ENCODE peak calls at places on chromosome 21, in ten cellular contexts. One of them, this sample, is unnamed.

GRCh38 chr21:46214478-46215340 is 13.9 kb downstream of the LSS start:
- DNase-seq in GM12865: no peak
- DNase-seq in nephron progenitor cell: no peak
- DNase-seq in cardiac fibroblast: no peak
- DNase-seq in BE2C: no peak
- DNase-seq in CD8-positive, alpha-beta T cell: no peak
- DNase-seq in A549: no peak
- DNase-seq in H9: no peak
- DNase-seq in IMR-90: no peak
- DNase-seq in endothelial cell: no peak
- DNase-seq in this sample: no peak

GRCh38 chr21:27425574-27425973 is 458.7 kb upstream of the ADAMTS5 start:
- DNase-seq in GM12865: no peak
- DNase-seq in nephron progenitor cell: no peak
- DNase-seq in cardiac fibroblast: peak
- DNase-seq in BE2C: peak
- DNase-seq in CD8-positive, alpha-beta T cell: no peak
- DNase-seq in A549: no peak
- DNase-seq in H9: no peak
- DNase-seq in IMR-90: peak
- DNase-seq in endothelial cell: no peak
- DNase-seq in this sample: no peak

GRCh38 chr21:43834146-43834905 is 30.7 kb upstream of the AGPAT3 start:
- DNase-seq in GM12865: no peak
- DNase-seq in nephron progenitor cell: no peak
- DNase-seq in cardiac fibroblast: no peak
- DNase-seq in BE2C: no peak
- DNase-seq in CD8-positive, alpha-beta T cell: no peak
- DNase-seq in A549: no peak
- DNase-seq in H9: no peak
- DNase-seq in IMR-90: no peak
- DNase-seq in endothelial cell: no peak
- DNase-seq in this sample: no peak

GRCh38 chr21:27346041-27346448 is 379.2 kb upstream of the ADAMTS5 start:
- DNase-seq in GM12865: no peak
- DNase-seq in nephron progenitor cell: no peak
- DNase-seq in cardiac fibroblast: peak
- DNase-seq in BE2C: no peak
- DNase-seq in CD8-positive, alpha-beta T cell: no peak
- DNase-seq in A549: no peak
- DNase-seq in H9: no peak
- DNase-seq in IMR-90: peak
- DNase-seq in endothelial cell: no peak
- DNase-seq in this sample: no peak

GRCh38 chr21:36539434-36540150 is 59.7 kb upstream of the CLDN14 start:
- DNase-seq in GM12865: peak
- DNase-seq in nephron progenitor cell: no peak
- DNase-seq in cardiac fibroblast: no peak
- DNase-seq in BE2C: no peak
- DNase-seq in CD8-positive, alpha-beta T cell: no peak
- DNase-seq in A549: no peak
- DNase-seq in H9: no peak
- DNase-seq in IMR-90: no peak
- DNase-seq in endothelial cell: no peak
- DNase-seq in this sample: no peak

GRCh38 chr21:28538987-28539622 is 453.6 kb downstream of the LTN1 start:
- DNase-seq in GM12865: no peak
- DNase-seq in nephron progenitor cell: no peak
- DNase-seq in cardiac fibroblast: peak
- DNase-seq in BE2C: no peak
- DNase-seq in CD8-positive, alpha-beta T cell: no peak
- DNase-seq in A549: no peak
- DNase-seq in H9: no peak
- DNase-seq in IMR-90: peak
- DNase-seq in endothelial cell: no peak
- DNase-seq in this sample: no peak

GRCh38 chr21:28767523-28767922 is 225.2 kb downstream of the LTN1 start:
- DNase-seq in GM12865: no peak
- DNase-seq in nephron progenitor cell: no peak
- DNase-seq in cardiac fibroblast: no peak
- DNase-seq in BE2C: no peak
- DNase-seq in CD8-positive, alpha-beta T cell: no peak
- DNase-seq in A549: no peak
- DNase-seq in H9: no peak
- DNase-seq in IMR-90: no peak
- DNase-seq in endothelial cell: no peak
- DNase-seq in this sample: no peak

GRCh38 chr21:37437376-37438080 is 71.0 kb downstream of the DYRK1A start:
- DNase-seq in GM12865: no peak
- DNase-seq in nephron progenitor cell: no peak
- DNase-seq in cardiac fibroblast: no peak
- DNase-seq in BE2C: no peak
- DNase-seq in CD8-positive, alpha-beta T cell: no peak
- DNase-seq in A549: no peak
- DNase-seq in H9: no peak
- DNase-seq in IMR-90: no peak
- DNase-seq in endothelial cell: no peak
- DNase-seq in this sample: no peak

GRCh38 chr21:29034678-29035077 is 10.2 kb downstream of the USP16 start:
- DNase-seq in GM12865: no peak
- DNase-seq in nephron progenitor cell: no peak
- DNase-seq in cardiac fibroblast: no peak
- DNase-seq in BE2C: no peak
- DNase-seq in CD8-positive, alpha-beta T cell: no peak
- DNase-seq in A549: no peak
- DNase-seq in H9: no peak
- DNase-seq in IMR-90: no peak
- DNase-seq in endothelial cell: no peak
- DNase-seq in this sample: no peak

GRCh38 chr21:27804515-27804914 is 837.6 kb upstream of the ADAMTS5 start:
- DNase-seq in GM12865: no peak
- DNase-seq in nephron progenitor cell: no peak
- DNase-seq in cardiac fibroblast: no peak
- DNase-seq in BE2C: no peak
- DNase-seq in CD8-positive, alpha-beta T cell: no peak
- DNase-seq in A549: no peak
- DNase-seq in H9: no peak
- DNase-seq in IMR-90: no peak
- DNase-seq in endothelial cell: no peak
- DNase-seq in this sample: no peak

GRCh38 chr21:37675202-37675801 is 241.0 kb downstream of the KCNJ6 start:
- DNase-seq in GM12865: peak
- DNase-seq in nephron progenitor cell: peak
- DNase-seq in cardiac fibroblast: peak
- DNase-seq in BE2C: peak
- DNase-seq in CD8-positive, alpha-beta T cell: peak
- DNase-seq in A549: peak
- DNase-seq in H9: peak
- DNase-seq in IMR-90: peak
- DNase-seq in endothelial cell: peak
- DNase-seq in this sample: peak

GRCh38 chr21:33064623-33064996 is 5.3 kb upstream of the OLIG1 start:
- DNase-seq in GM12865: no peak
- DNase-seq in nephron progenitor cell: no peak
- DNase-seq in cardiac fibroblast: no peak
- DNase-seq in BE2C: no peak
- DNase-seq in CD8-positive, alpha-beta T cell: no peak
- DNase-seq in A549: no peak
- DNase-seq in H9: peak
- DNase-seq in IMR-90: no peak
- DNase-seq in endothelial cell: peak
- DNase-seq in this sample: no peak

GRCh38 chr21:14070049-14070893 is 140.5 kb downstream of the LIPI start:
- DNase-seq in GM12865: no peak
- DNase-seq in nephron progenitor cell: no peak
- DNase-seq in cardiac fibroblast: no peak
- DNase-seq in BE2C: peak
- DNase-seq in CD8-positive, alpha-beta T cell: no peak
- DNase-seq in A549: no peak
- DNase-seq in H9: peak
- DNase-seq in IMR-90: no peak
- DNase-seq in endothelial cell: no peak
- DNase-seq in this sample: no peak

GRCh38 chr21:25273945-25274344 is 333.3 kb downstream of the MRPL39 start:
- DNase-seq in GM12865: no peak
- DNase-seq in nephron progenitor cell: no peak
- DNase-seq in cardiac fibroblast: no peak
- DNase-seq in BE2C: no peak
- DNase-seq in CD8-positive, alpha-beta T cell: no peak
- DNase-seq in A549: no peak
- DNase-seq in H9: no peak
- DNase-seq in IMR-90: no peak
- DNase-seq in endothelial cell: no peak
- DNase-seq in this sample: no peak

GRCh38 chr21:44932366-44933181 is 7.3 kb upstream of the SLX9 start:
- DNase-seq in GM12865: peak
- DNase-seq in nephron progenitor cell: peak
- DNase-seq in cardiac fibroblast: no peak
- DNase-seq in BE2C: peak
- DNase-seq in CD8-positive, alpha-beta T cell: peak
- DNase-seq in A549: no peak
- DNase-seq in H9: no peak
- DNase-seq in IMR-90: no peak
- DNase-seq in endothelial cell: peak
- DNase-seq in this sample: peak
- TF ChIP-seq CTCF in GM12865: peak
- TF ChIP-seq CTCF in nephron progenitor cell: peak
- TF ChIP-seq CTCF in cardiac fibroblast: peak
- TF ChIP-seq CTCF in BE2C: peak
- TF ChIP-seq CTCF in CD8-positive, alpha-beta T cell: peak
- TF ChIP-seq CTCF in A549: peak
- TF ChIP-seq CTCF in H9: peak
- TF ChIP-seq CTCF in IMR-90: peak
- TF ChIP-seq CTCF in endothelial cell: no peak
- TF ChIP-seq CTCF in this sample: peak

GRCh38 chr21:23131177-23131576 is 2133.0 kb downstream of the NCAM2 start:
- DNase-seq in GM12865: no peak
- DNase-seq in nephron progenitor cell: no peak
- DNase-seq in cardiac fibroblast: no peak
- DNase-seq in BE2C: no peak
- DNase-seq in CD8-positive, alpha-beta T cell: no peak
- DNase-seq in A549: no peak
- DNase-seq in H9: no peak
- DNase-seq in IMR-90: no peak
- DNase-seq in endothelial cell: no peak
- DNase-seq in this sample: no peak
- TF ChIP-seq CTCF in GM12865: no peak
- TF ChIP-seq CTCF in nephron progenitor cell: no peak
- TF ChIP-seq CTCF in cardiac fibroblast: no peak
- TF ChIP-seq CTCF in BE2C: peak
- TF ChIP-seq CTCF in CD8-positive, alpha-beta T cell: no peak
- TF ChIP-seq CTCF in A549: no peak
- TF ChIP-seq CTCF in H9: peak
- TF ChIP-seq CTCF in IMR-90: no peak
- TF ChIP-seq CTCF in endothelial cell: no peak
- TF ChIP-seq CTCF in this sample: peak

DNA sequence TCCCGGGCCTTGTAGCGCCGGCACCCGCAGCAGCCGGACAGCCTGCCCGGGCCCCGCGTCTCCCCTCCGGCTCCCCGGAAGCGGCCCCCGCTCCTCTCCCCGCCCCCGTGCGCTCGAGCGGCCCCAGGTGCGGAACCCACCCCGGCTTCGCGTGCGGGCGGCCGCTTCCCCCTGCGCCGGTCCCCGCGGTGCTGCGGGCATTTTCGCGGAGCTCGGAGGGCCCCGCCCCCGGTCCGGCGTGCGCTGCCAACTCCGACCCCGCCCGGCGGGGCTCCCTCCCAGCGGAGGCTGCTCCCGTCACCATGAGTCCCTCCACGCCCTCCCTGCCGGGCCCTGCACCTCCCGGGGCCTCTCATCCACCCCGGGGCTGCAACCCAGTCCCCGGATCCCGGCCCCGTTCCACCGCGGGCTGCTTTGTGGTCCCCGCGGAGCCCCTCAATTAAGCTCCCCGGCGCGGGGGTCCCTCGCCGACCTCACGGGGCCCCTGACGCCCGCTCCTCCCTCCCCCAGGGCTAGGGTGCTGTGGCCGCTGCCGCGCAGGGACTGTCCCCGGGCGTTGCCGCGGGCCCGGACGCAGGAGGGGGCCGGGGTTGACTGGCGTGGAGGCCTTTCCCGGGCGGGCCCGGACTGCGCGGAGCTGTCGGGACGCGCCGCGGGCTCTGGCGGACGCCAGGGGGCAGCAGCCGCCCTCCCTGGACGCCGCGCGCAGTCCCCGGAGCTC is 159.4 kb downstream of the RUNX1 start:
- DNase-seq in GM12865: peak
- DNase-seq in nephron progenitor cell: peak
- DNase-seq in cardiac fibroblast: peak
- DNase-seq in BE2C: peak
- DNase-seq in CD8-positive, alpha-beta T cell: peak
- DNase-seq in A549: peak
- DNase-seq in H9: peak
- DNase-seq in IMR-90: peak
- DNase-seq in endothelial cell: peak
- DNase-seq in this sample: no peak
- TF ChIP-seq CTCF in GM12865: peak
- TF ChIP-seq CTCF in nephron progenitor cell: peak
- TF ChIP-seq CTCF in cardiac fibroblast: peak
- TF ChIP-seq CTCF in BE2C: peak
- TF ChIP-seq CTCF in CD8-positive, alpha-beta T cell: peak
- TF ChIP-seq CTCF in A549: peak
- TF ChIP-seq CTCF in H9: peak
- TF ChIP-seq CTCF in IMR-90: peak
- TF ChIP-seq CTCF in endothelial cell: peak
- TF ChIP-seq CTCF in this sample: peak

GRCh38 chr21:42165901-42166300 is 53.0 kb upstream of the ABCG1 start:
- DNase-seq in GM12865: no peak
- DNase-seq in nephron progenitor cell: no peak
- DNase-seq in cardiac fibroblast: no peak
- DNase-seq in BE2C: no peak
- DNase-seq in CD8-positive, alpha-beta T cell: no peak
- DNase-seq in A549: no peak
- DNase-seq in H9: no peak
- DNase-seq in IMR-90: no peak
- DNase-seq in endothelial cell: no peak
- DNase-seq in this sample: no peak

GRCh38 chr21:42163511-42163863 is 55.5 kb upstream of the ABCG1 start:
- DNase-seq in GM12865: no peak
- DNase-seq in nephron progenitor cell: no peak
- DNase-seq in cardiac fibroblast: no peak
- DNase-seq in BE2C: no peak
- DNase-seq in CD8-positive, alpha-beta T cell: no peak
- DNase-seq in A549: no peak
- DNase-seq in H9: no peak
- DNase-seq in IMR-90: no peak
- DNase-seq in endothelial cell: no peak
- DNase-seq in this sample: no peak

GRCh38 chr21:42162831-42163510 is 56.0 kb upstream of the ABCG1 start:
- DNase-seq in GM12865: no peak
- DNase-seq in nephron progenitor cell: no peak
- DNase-seq in cardiac fibroblast: no peak
- DNase-seq in BE2C: no peak
- DNase-seq in CD8-positive, alpha-beta T cell: no peak
- DNase-seq in A549: no peak
- DNase-seq in H9: no peak
- DNase-seq in IMR-90: no peak
- DNase-seq in endothelial cell: no peak
- DNase-seq in this sample: no peak

GRCh38 chr21:42164818-42165217 is 54.1 kb upstream of the ABCG1 start:
- DNase-seq in GM12865: no peak
- DNase-seq in nephron progenitor cell: no peak
- DNase-seq in cardiac fibroblast: no peak
- DNase-seq in BE2C: no peak
- DNase-seq in CD8-positive, alpha-beta T cell: no peak
- DNase-seq in A549: no peak
- DNase-seq in H9: no peak
- DNase-seq in IMR-90: no peak
- DNase-seq in endothelial cell: no peak
- DNase-seq in this sample: no peak

GRCh38 chr21:42164064-42164789 is 54.7 kb upstream of the ABCG1 start:
- DNase-seq in GM12865: peak
- DNase-seq in nephron progenitor cell: peak
- DNase-seq in cardiac fibroblast: peak
- DNase-seq in BE2C: peak
- DNase-seq in CD8-positive, alpha-beta T cell: peak
- DNase-seq in A549: no peak
- DNase-seq in H9: no peak
- DNase-seq in IMR-90: no peak
- DNase-seq in endothelial cell: peak
- DNase-seq in this sample: no peak
- TF ChIP-seq CTCF in GM12865: peak
- TF ChIP-seq CTCF in nephron progenitor cell: peak
- TF ChIP-seq CTCF in cardiac fibroblast: peak
- TF ChIP-seq CTCF in BE2C: peak
- TF ChIP-seq CTCF in CD8-positive, alpha-beta T cell: peak
- TF ChIP-seq CTCF in A549: peak
- TF ChIP-seq CTCF in H9: peak
- TF ChIP-seq CTCF in IMR-90: no peak
- TF ChIP-seq CTCF in endothelial cell: no peak
- TF ChIP-seq CTCF in this sample: peak

This sample was measured in D721Med.